ENCODE peak calls at places on chromosomes 5 and 9, in four cellular contexts. One of them, this sample, is unnamed.

GRCh38 chr9:74277532-74277931 is 219.6 kb upstream of the RORB start:
- DNase-seq in SK-N-SH: no peak
- DNase-seq in K562: no peak
- DNase-seq in H1: no peak
- DNase-seq in this sample: peak

GRCh38 chr9:133250741-133251170 is 24.2 kb downstream of the ABO start:
- DNase-seq in H1: peak
- DNase-seq in SK-N-SH: no peak
- DNase-seq in K562: no peak
- DNase-seq in this sample: no peak

GRCh38 chr5:43190755-43191603 is 1.0 kb upstream of the NIM1K start:
- DNase-seq in SK-N-SH: no peak
- DNase-seq in H1: no peak
- DNase-seq in K562: no peak
- DNase-seq in this sample: no peak

GRCh38 chr5:124806026-124806856 is 59.8 kb upstream of the ZNF608 start:
- DNase-seq in K562: peak
- DNase-seq in SK-N-SH: peak
- DNase-seq in H1: peak
- DNase-seq in this sample: no peak

GRCh38 chr9:8268881-8269280 is 469.3 kb upstream of the DMAC1 start:
- DNase-seq in SK-N-SH: no peak
- DNase-seq in K562: no peak
- DNase-seq in H1: no peak
- DNase-seq in this sample: no peak

GRCh38 chr5:68297656-68298055 is 82.1 kb downstream of the PIK3R1 start:
- DNase-seq in SK-N-SH: no peak
- DNase-seq in K562: no peak
- DNase-seq in H1: no peak
- DNase-seq in this sample: no peak

GRCh38 chr5:61290815-61291214 is 41.2 kb upstream of the ZSWIM6 start:
- DNase-seq in K562: no peak
- DNase-seq in SK-N-SH: no peak
- DNase-seq in H1: no peak
- DNase-seq in this sample: no peak

GRCh38 chr5:96601811-96602244 is 60.3 kb upstream of the CAST start:
- DNase-seq in H1: peak
- DNase-seq in SK-N-SH: peak
- DNase-seq in K562: peak
- DNase-seq in this sample: peak

GRCh38 chr9:99296375-99296951 is 74.4 kb downstream of the SEC61B start:
- DNase-seq in SK-N-SH: peak
- DNase-seq in H1: no peak
- DNase-seq in K562: peak
- DNase-seq in this sample: no peak

GRCh38 chr9:21434202-21435014 is 5.8 kb upstream of the IFNA1 start:
- DNase-seq in SK-N-SH: peak
- DNase-seq in K562: no peak
- DNase-seq in H1: peak
- DNase-seq in this sample: no peak

GRCh38 chr5:98605010-98605425 is 168.4 kb upstream of the RGMB start:
- DNase-seq in H1: no peak
- DNase-seq in K562: no peak
- DNase-seq in SK-N-SH: no peak
- DNase-seq in this sample: no peak

GRCh38 chr9:111598730-111599091 is 736 bp downstream of the PTGR1 start:
- DNase-seq in SK-N-SH: no peak
- DNase-seq in H1: no peak
- DNase-seq in K562: no peak
- DNase-seq in this sample: no peak

GRCh38 chr5:37668524-37669047 is 171.3 kb downstream of the GDNF start:
- DNase-seq in K562: peak
- DNase-seq in H1: no peak
- DNase-seq in SK-N-SH: no peak
- DNase-seq in this sample: no peak

GRCh38 chr5:119524461-119524860 is 72.2 kb downstream of the HSD17B4 start:
- DNase-seq in H1: no peak
- DNase-seq in K562: no peak
- DNase-seq in SK-N-SH: no peak
- DNase-seq in this sample: no peak

GRCh38 chr5:75616286-75616810 is 5.1 kb downstream of the ANKDD1B start:
- DNase-seq in K562: no peak
- DNase-seq in H1: no peak
- DNase-seq in SK-N-SH: no peak
- DNase-seq in this sample: no peak

GRCh38 chr5:139407517-139407916 is 3.6 kb upstream of the SPATA24 start:
- DNase-seq in SK-N-SH: no peak
- DNase-seq in H1: no peak
- DNase-seq in K562: no peak
- DNase-seq in this sample: no peak

GRCh38 chr5:123105882-123106281 is 16.8 kb downstream of the PRDM6 start:
- DNase-seq in SK-N-SH: no peak
- DNase-seq in H1: no peak
- DNase-seq in K562: no peak
- DNase-seq in this sample: no peak

GRCh38 chr5:43120720-43121564 is at the start of gene ZNF131:
- DNase-seq in H1: peak
- DNase-seq in K562: peak
- DNase-seq in SK-N-SH: peak
- DNase-seq in this sample: peak

GRCh38 chr5:169895876-169896275 is 84.4 kb downstream of the INSYN2B start:
- DNase-seq in H1: no peak
- DNase-seq in SK-N-SH: no peak
- DNase-seq in K562: no peak
- DNase-seq in this sample: no peak

GRCh38 chr5:128052764-128053163 is 30.8 kb upstream of the SLC12A2 start:
- DNase-seq in SK-N-SH: no peak
- DNase-seq in H1: no peak
- DNase-seq in K562: no peak
- DNase-seq in this sample: no peak

GRCh38 chr5:139439013-139439903 is at the start of gene DNAJC18:
- DNase-seq in H1: peak
- DNase-seq in K562: peak
- DNase-seq in SK-N-SH: peak
- DNase-seq in this sample: peak

DNA sequence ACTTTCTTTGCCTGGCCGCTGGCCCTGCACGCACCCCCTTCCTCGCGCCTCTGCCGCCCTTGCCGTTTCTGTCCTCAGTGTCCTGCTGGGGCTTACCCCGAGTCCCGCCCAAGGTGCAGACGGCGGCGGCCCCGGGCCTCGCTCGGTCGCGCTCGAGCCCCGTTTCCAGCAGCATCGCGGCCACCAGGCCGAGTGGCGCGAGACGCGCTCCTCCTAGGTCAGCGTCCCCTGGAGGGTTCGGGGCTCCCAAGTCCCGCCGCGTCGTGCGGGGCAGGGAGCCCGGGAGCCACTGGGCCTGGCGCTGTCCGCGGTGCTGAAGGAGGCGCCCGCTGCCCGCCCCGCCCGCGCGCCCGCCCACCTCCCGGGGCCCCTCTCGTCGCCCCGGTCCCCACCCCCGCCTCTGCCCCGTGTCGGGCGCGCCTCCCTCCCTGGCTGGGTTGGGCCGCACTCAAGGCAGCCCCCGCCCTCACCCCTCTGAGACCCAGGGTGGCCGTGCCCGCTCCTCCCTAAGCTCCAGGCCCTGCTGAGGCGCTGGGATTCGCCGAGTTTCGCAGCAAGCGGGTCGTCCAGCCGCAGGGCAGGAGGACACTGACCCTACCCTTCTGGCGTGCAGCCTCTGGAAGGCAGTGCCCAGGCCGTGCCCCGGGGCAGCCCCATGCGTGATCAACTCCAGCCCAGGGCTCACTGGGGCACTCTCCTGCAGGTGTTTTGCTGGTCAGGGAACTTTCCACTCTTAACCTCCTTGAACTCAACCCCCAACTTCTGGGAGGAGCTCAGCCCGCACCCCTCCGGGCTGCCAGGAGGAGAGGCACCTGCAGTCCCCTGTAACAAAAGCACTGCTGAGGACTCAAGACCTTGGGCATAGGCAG is at the start of gene LHX3:
- DNase-seq in K562: peak
- DNase-seq in H1: peak
- DNase-seq in SK-N-SH: no peak
- DNase-seq in this sample: no peak
- TF ChIP-seq NRF1 in K562: no peak
- TF ChIP-seq NRF1 in H1: no peak
- TF ChIP-seq NRF1 in SK-N-SH: no peak
- TF ChIP-seq NRF1 in this sample: no peak

GRCh38 chr5:85646036-85646435 is 971.7 kb upstream of the COX7C start:
- DNase-seq in SK-N-SH: no peak
- DNase-seq in H1: no peak
- DNase-seq in K562: no peak
- DNase-seq in this sample: no peak

GRCh38 chr5:85651744-85652143 is 966.0 kb upstream of the COX7C start:
- DNase-seq in K562: no peak
- DNase-seq in H1: no peak
- DNase-seq in SK-N-SH: no peak
- DNase-seq in this sample: no peak

GRCh38 chr5:85647349-85648127 is 970.2 kb upstream of the COX7C start:
- DNase-seq in H1: no peak
- DNase-seq in SK-N-SH: no peak
- DNase-seq in K562: peak
- DNase-seq in this sample: no peak

GRCh38 chr5:85646641-85647040 is 971.1 kb upstream of the COX7C start:
- DNase-seq in SK-N-SH: no peak
- DNase-seq in K562: no peak
- DNase-seq in H1: no peak
- DNase-seq in this sample: no peak

DNA sequence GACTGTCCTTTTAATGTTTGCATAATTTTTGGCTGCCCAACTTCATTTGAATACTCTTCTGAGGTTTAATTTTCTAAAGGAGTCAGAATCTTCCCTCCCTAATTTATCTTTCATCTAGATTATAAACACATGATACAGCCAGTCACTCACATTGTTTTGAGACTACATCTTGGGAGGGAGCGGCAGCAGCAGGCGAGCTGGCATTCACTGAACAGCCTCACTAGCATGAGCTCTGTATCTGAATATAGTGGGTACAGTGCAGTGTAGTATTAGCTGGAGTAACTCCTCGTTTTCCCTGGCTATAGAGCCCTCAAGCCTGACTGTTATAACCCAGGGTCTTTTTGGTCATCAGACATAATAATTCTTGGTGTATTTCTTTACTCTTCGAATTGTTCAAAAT is 969.2 kb upstream of the COX7C start:
- DNase-seq in H1: no peak
- DNase-seq in SK-N-SH: no peak
- DNase-seq in K562: no peak
- DNase-seq in this sample: no peak
- TF ChIP-seq NRF1 in H1: no peak
- TF ChIP-seq NRF1 in SK-N-SH: no peak
- TF ChIP-seq NRF1 in K562: no peak
- TF ChIP-seq NRF1 in this sample: no peak

GRCh38 chr5:14728109-14728938 is 63.8 kb downstream of the OTULIN start:
- DNase-seq in SK-N-SH: no peak
- DNase-seq in H1: peak
- DNase-seq in K562: no peak
- DNase-seq in this sample: no peak

GRCh38 chr5:14724633-14725032 is 60.1 kb downstream of the OTULIN start:
- DNase-seq in H1: no peak
- DNase-seq in K562: no peak
- DNase-seq in SK-N-SH: no peak
- DNase-seq in this sample: no peak

GRCh38 chr5:14727428-14727865 is 62.9 kb downstream of the OTULIN start:
- DNase-seq in SK-N-SH: peak
- DNase-seq in K562: peak
- DNase-seq in H1: peak
- DNase-seq in this sample: no peak

GRCh38 chr5:14723648-14724231 is 59.2 kb downstream of the OTULIN start:
- DNase-seq in H1: no peak
- DNase-seq in SK-N-SH: no peak
- DNase-seq in K562: no peak
- DNase-seq in this sample: no peak

GRCh38 chr5:14726066-14726838 is 61.7 kb downstream of the OTULIN start:
- DNase-seq in SK-N-SH: no peak
- DNase-seq in K562: no peak
- DNase-seq in H1: no peak
- DNase-seq in this sample: no peak
- TF ChIP-seq NRF1 in SK-N-SH: no peak
- TF ChIP-seq NRF1 in K562: no peak
- TF ChIP-seq NRF1 in H1: no peak
- TF ChIP-seq NRF1 in this sample: no peak

GRCh38 chr9:134631881-134632280 is 9.7 kb upstream of the COL5A1 start:
- DNase-seq in SK-N-SH: no peak
- DNase-seq in K562: no peak
- DNase-seq in H1: no peak
- DNase-seq in this sample: no peak

GRCh38 chr9:134630393-134630790 is 11.2 kb upstream of the COL5A1 start:
- DNase-seq in K562: no peak
- DNase-seq in H1: no peak
- DNase-seq in SK-N-SH: no peak
- DNase-seq in this sample: no peak

GRCh38 chr9:134629586-134630392 is 11.8 kb upstream of the COL5A1 start:
- DNase-seq in SK-N-SH: no peak
- DNase-seq in K562: no peak
- DNase-seq in H1: no peak
- DNase-seq in this sample: no peak

GRCh38 chr9:134632329-134632728 is 9.3 kb upstream of the COL5A1 start:
- DNase-seq in K562: no peak
- DNase-seq in H1: no peak
- DNase-seq in SK-N-SH: no peak
- DNase-seq in this sample: no peak

DNA sequence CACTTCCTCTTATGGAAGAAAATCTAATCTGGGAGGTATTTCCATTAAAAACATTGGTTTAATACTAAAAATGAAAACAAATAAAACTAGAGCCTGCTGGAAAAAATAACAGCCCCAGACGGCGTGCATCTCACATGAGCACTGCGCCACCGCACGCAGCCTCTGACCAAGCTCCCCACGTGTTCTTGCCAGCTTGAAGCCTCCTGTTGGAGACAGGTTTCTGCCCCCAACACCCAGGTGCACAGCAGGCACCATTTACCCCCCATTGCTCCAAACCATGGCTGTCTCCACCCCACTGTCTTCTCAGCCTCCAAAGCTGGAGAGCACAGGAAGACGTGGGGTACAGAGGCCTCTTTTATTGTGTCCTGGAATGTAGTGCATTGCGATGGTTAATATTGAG is 10.7 kb upstream of the COL5A1 start:
- DNase-seq in K562: no peak
- DNase-seq in SK-N-SH: no peak
- DNase-seq in H1: no peak
- DNase-seq in this sample: no peak
- TF ChIP-seq NRF1 in K562: no peak
- TF ChIP-seq NRF1 in SK-N-SH: no peak
- TF ChIP-seq NRF1 in H1: no peak
- TF ChIP-seq NRF1 in this sample: no peak

This sample was measured in GM12878.